ENCODE peak calls at places on chromosome 1, in five cellular contexts. One of them, this sample, is unnamed.

GRCh38 chr1:3858231-3858981 is 1.1 kb downstream of the DFFB start:
- DNase-seq in cardiac muscle cell: peak
- DNase-seq in small intestine: peak
- DNase-seq in gastrocnemius medialis: no peak
- DNase-seq in PC-3: peak
- DNase-seq in this sample: no peak

GRCh38 chr1:18197299-18197698 is 89.7 kb downstream of the IGSF21 start:
- DNase-seq in PC-3: no peak
- DNase-seq in cardiac muscle cell: no peak
- DNase-seq in small intestine: no peak
- DNase-seq in gastrocnemius medialis: no peak
- DNase-seq in this sample: no peak

GRCh38 chr1:57845041-57845440 is 421.2 kb upstream of the DAB1 start:
- DNase-seq in gastrocnemius medialis: no peak
- DNase-seq in PC-3: no peak
- DNase-seq in small intestine: no peak
- DNase-seq in cardiac muscle cell: peak
- DNase-seq in this sample: no peak

GRCh38 chr1:47436979-47437517 is 796 bp upstream of the FOXD2 start:
- DNase-seq in gastrocnemius medialis: no peak
- DNase-seq in PC-3: peak
- DNase-seq in small intestine: peak
- DNase-seq in cardiac muscle cell: peak
- DNase-seq in this sample: no peak

GRCh38 chr1:78490861-78491310 is at the start of gene PTGFR:
- DNase-seq in cardiac muscle cell: peak
- DNase-seq in small intestine: no peak
- DNase-seq in PC-3: peak
- DNase-seq in gastrocnemius medialis: no peak
- DNase-seq in this sample: no peak

GRCh38 chr1:216688127-216688657 is 35.0 kb downstream of the ESRRG start:
- DNase-seq in cardiac muscle cell: no peak
- DNase-seq in PC-3: no peak
- DNase-seq in gastrocnemius medialis: no peak
- DNase-seq in small intestine: no peak
- DNase-seq in this sample: no peak

GRCh38 chr1:208043690-208044089 is 132.8 kb upstream of the CD34 start:
- DNase-seq in gastrocnemius medialis: peak
- DNase-seq in small intestine: no peak
- DNase-seq in PC-3: no peak
- DNase-seq in cardiac muscle cell: no peak
- DNase-seq in this sample: no peak

GRCh38 chr1:224054611-224055010 is 59.3 kb upstream of the FBXO28 start:
- DNase-seq in small intestine: no peak
- DNase-seq in PC-3: no peak
- DNase-seq in gastrocnemius medialis: no peak
- DNase-seq in cardiac muscle cell: peak
- DNase-seq in this sample: no peak

GRCh38 chr1:231921951-231922350 is 295.4 kb downstream of the DISC1 start:
- DNase-seq in cardiac muscle cell: no peak
- DNase-seq in small intestine: no peak
- DNase-seq in gastrocnemius medialis: no peak
- DNase-seq in PC-3: no peak
- DNase-seq in this sample: no peak

GRCh38 chr1:228538831-228539230 is 51.6 kb downstream of the RNF187 start:
- DNase-seq in PC-3: no peak
- DNase-seq in small intestine: no peak
- DNase-seq in cardiac muscle cell: no peak
- DNase-seq in gastrocnemius medialis: no peak
- DNase-seq in this sample: no peak

GRCh38 chr1:94207695-94208094 is 29.7 kb downstream of the ARHGAP29 start:
- DNase-seq in gastrocnemius medialis: no peak
- DNase-seq in cardiac muscle cell: no peak
- DNase-seq in small intestine: no peak
- DNase-seq in PC-3: no peak
- DNase-seq in this sample: no peak

GRCh38 chr1:9321986-9322715 is 29.5 kb downstream of the SPSB1 start:
- DNase-seq in small intestine: peak
- DNase-seq in cardiac muscle cell: no peak
- DNase-seq in gastrocnemius medialis: no peak
- DNase-seq in PC-3: no peak
- DNase-seq in this sample: no peak

GRCh38 chr1:21935891-21936365 is 1.2 kb downstream of the HSPG2 start:
- DNase-seq in cardiac muscle cell: no peak
- DNase-seq in gastrocnemius medialis: no peak
- DNase-seq in small intestine: peak
- DNase-seq in PC-3: peak
- DNase-seq in this sample: peak

DNA sequence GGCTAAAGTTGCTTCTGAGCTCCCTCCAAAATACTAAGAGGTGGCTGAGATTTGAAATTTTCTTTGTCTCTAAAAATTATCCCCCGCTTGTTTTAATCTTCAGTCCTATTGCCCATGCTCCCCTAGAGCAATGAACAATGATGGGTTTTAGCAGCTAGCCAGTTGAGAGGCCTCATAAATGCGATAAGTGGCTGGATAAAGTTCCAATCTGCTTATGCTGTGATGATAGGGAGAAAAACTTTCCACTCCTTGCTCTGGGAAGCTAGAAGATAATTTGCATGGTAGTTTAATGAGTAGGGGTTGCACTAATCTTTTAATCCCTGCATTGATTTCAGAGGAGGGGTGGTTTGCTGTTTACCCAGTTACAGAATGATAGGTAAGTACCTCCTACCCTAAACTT is 9.6 kb upstream of the PRPF3 start:
- DNase-seq in gastrocnemius medialis: no peak
- DNase-seq in small intestine: no peak
- DNase-seq in cardiac muscle cell: no peak
- DNase-seq in PC-3: no peak
- DNase-seq in this sample: no peak
- H3K27ac ChIP-seq in gastrocnemius medialis: no peak
- H3K27ac ChIP-seq in small intestine: no peak
- H3K27ac ChIP-seq in cardiac muscle cell: no peak
- H3K27ac ChIP-seq in PC-3: no peak
- H3K27ac ChIP-seq in this sample: no peak

GRCh38 chr1:43977376-43978263 is 1.4 kb upstream of the B4GALT2 start:
- DNase-seq in cardiac muscle cell: no peak
- DNase-seq in gastrocnemius medialis: no peak
- DNase-seq in PC-3: no peak
- DNase-seq in small intestine: no peak
- DNase-seq in this sample: no peak

GRCh38 chr1:43978264-43978550 is 803 bp upstream of the B4GALT2 start:
- DNase-seq in cardiac muscle cell: no peak
- DNase-seq in gastrocnemius medialis: no peak
- DNase-seq in PC-3: no peak
- DNase-seq in small intestine: peak
- DNase-seq in this sample: no peak

GRCh38 chr1:43979261-43979527 is 184 bp downstream of the B4GALT2 start:
- DNase-seq in PC-3: no peak
- DNase-seq in gastrocnemius medialis: no peak
- DNase-seq in cardiac muscle cell: no peak
- DNase-seq in small intestine: no peak
- DNase-seq in this sample: no peak

GRCh38 chr1:43979528-43980254 is 681 bp downstream of the B4GALT2 start:
- DNase-seq in cardiac muscle cell: peak
- DNase-seq in PC-3: peak
- DNase-seq in small intestine: peak
- DNase-seq in gastrocnemius medialis: no peak
- DNase-seq in this sample: no peak

GRCh38 chr1:43978551-43979260 is at the start of gene B4GALT2:
- DNase-seq in small intestine: peak
- DNase-seq in gastrocnemius medialis: no peak
- DNase-seq in PC-3: peak
- DNase-seq in cardiac muscle cell: peak
- DNase-seq in this sample: no peak
- H3K27ac ChIP-seq in small intestine: peak
- H3K27ac ChIP-seq in gastrocnemius medialis: peak
- H3K27ac ChIP-seq in PC-3: peak
- H3K27ac ChIP-seq in cardiac muscle cell: no peak
- H3K27ac ChIP-seq in this sample: peak

GRCh38 chr1:154493276-154493675 is 8.7 kb upstream of the TDRD10 start:
- DNase-seq in PC-3: no peak
- DNase-seq in small intestine: no peak
- DNase-seq in gastrocnemius medialis: no peak
- DNase-seq in cardiac muscle cell: no peak
- DNase-seq in this sample: no peak
- H3K27ac ChIP-seq in PC-3: no peak
- H3K27ac ChIP-seq in small intestine: peak
- H3K27ac ChIP-seq in gastrocnemius medialis: peak
- H3K27ac ChIP-seq in cardiac muscle cell: no peak
- H3K27ac ChIP-seq in this sample: no peak

DNA sequence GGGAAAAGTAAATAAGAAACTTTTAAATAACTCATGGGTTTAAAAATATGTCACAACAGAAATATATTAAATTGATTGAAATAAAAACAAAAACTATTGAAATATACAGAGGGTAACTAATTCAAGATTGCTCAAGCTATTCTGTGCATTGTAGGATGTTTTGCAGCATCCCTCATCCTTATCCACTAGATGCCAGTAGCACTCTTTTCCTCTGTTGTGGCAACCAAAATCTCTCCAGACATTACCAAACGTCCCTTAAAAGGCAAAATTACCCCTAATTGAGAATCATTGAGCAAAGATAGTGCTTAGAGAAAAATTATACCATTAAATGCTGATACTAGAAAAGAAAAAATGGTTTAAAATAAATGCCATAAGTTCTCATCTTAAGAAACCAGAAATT is 682.6 kb downstream of the RWDD3 start:
- DNase-seq in PC-3: peak
- DNase-seq in cardiac muscle cell: peak
- DNase-seq in small intestine: no peak
- DNase-seq in gastrocnemius medialis: no peak
- DNase-seq in this sample: no peak
- H3K27ac ChIP-seq in PC-3: no peak
- H3K27ac ChIP-seq in cardiac muscle cell: no peak
- H3K27ac ChIP-seq in small intestine: no peak
- H3K27ac ChIP-seq in gastrocnemius medialis: no peak
- H3K27ac ChIP-seq in this sample: no peak

GRCh38 chr1:12528021-12528852 is 89.8 kb downstream of the DHRS3 start:
- DNase-seq in gastrocnemius medialis: peak
- DNase-seq in cardiac muscle cell: peak
- DNase-seq in PC-3: peak
- DNase-seq in small intestine: peak
- DNase-seq in this sample: no peak
- H3K27ac ChIP-seq in gastrocnemius medialis: peak
- H3K27ac ChIP-seq in cardiac muscle cell: no peak
- H3K27ac ChIP-seq in PC-3: peak
- H3K27ac ChIP-seq in small intestine: peak
- H3K27ac ChIP-seq in this sample: no peak

GRCh38 chr1:183508694-183509093 is 36.4 kb downstream of the SMG7 start:
- DNase-seq in PC-3: no peak
- DNase-seq in gastrocnemius medialis: no peak
- DNase-seq in cardiac muscle cell: no peak
- DNase-seq in small intestine: no peak
- DNase-seq in this sample: no peak

GRCh38 chr1:183506561-183506960 is 34.3 kb downstream of the SMG7 start:
- DNase-seq in PC-3: no peak
- DNase-seq in cardiac muscle cell: no peak
- DNase-seq in gastrocnemius medialis: no peak
- DNase-seq in small intestine: no peak
- DNase-seq in this sample: no peak

DNA sequence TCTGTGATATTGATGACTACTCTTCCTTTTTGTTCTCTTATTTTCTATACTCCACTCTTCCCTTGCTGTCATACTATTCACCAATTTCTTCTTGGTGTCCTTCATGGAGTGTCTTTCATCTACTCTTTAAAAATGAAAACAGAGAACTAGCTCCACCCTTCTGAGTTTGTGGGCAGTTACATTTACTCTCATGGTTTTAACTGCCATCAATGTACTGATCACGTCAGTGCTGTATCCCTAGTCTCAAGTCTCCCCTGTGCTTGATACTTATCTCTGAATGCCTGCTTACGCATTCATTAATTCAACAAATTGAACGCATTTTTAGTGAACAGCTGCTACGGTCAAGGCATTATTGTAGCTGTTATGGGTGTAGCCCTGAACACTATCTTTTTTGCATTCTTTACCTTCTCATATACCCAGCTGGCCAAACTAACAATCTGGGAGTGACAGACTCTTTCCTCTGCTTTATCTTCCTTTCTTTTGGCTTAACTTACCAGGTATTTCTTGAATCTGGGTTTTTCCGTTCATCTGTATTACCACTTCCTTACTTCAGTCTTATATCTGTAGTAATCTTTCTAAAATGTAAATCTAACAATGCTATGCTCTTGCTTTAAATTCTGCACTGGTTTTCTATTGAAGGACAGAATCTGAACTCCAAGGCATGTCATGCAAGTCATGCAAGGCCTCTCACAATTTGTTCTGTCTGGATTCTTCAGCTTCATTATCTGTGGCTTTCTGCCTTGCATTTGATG is 33.2 kb downstream of the SMG7 start:
- DNase-seq in small intestine: no peak
- DNase-seq in PC-3: no peak
- DNase-seq in cardiac muscle cell: no peak
- DNase-seq in gastrocnemius medialis: no peak
- DNase-seq in this sample: no peak
- H3K27ac ChIP-seq in small intestine: no peak
- H3K27ac ChIP-seq in PC-3: no peak
- H3K27ac ChIP-seq in cardiac muscle cell: peak
- H3K27ac ChIP-seq in gastrocnemius medialis: no peak
- H3K27ac ChIP-seq in this sample: no peak